ENCODE peak calls at places on chromosomes 2 and 18, in ten cellular contexts. One of them, this sample, is unnamed.

GRCh38 chr2:81077396-81077795 is 772.8 kb upstream of the LRRTM1 start:
- DNase-seq in H54: no peak
- DNase-seq in cardiac muscle cell: no peak
- DNase-seq in AG08395: no peak
- DNase-seq in stimulated activated CD8-positive, alpha-beta memory T cell treated with anti-CD3 and anti-CD28 coated beads, Interleukin-2, amount 100 ng/mL, for 48 hours: no peak
- DNase-seq in KBM-7: no peak
- DNase-seq in neural crest cell: no peak
- DNase-seq in HuH-7.5: no peak
- DNase-seq in T-cell: no peak
- DNase-seq in A673: no peak
- DNase-seq in this sample: no peak

GRCh38 chr2:238380785-238381184 is 45.9 kb upstream of the ASB1 start:
- DNase-seq in H54: peak; percentile 21
- DNase-seq in cardiac muscle cell: peak; percentile 62
- DNase-seq in AG08395: peak; percentile 80
- DNase-seq in stimulated activated CD8-positive, alpha-beta memory T cell treated with anti-CD3 and anti-CD28 coated beads, Interleukin-2, amount 100 ng/mL, for 48 hours: no peak
- DNase-seq in KBM-7: no peak
- DNase-seq in neural crest cell: no peak
- DNase-seq in HuH-7.5: no peak
- DNase-seq in T-cell: no peak
- DNase-seq in A673: no peak
- DNase-seq in this sample: no peak

GRCh38 chr2:223050188-223050587 is 1.8 kb upstream of the KCNE4 start:
- DNase-seq in H54: no peak
- DNase-seq in cardiac muscle cell: no peak
- DNase-seq in AG08395: no peak
- DNase-seq in stimulated activated CD8-positive, alpha-beta memory T cell treated with anti-CD3 and anti-CD28 coated beads, Interleukin-2, amount 100 ng/mL, for 48 hours: no peak
- DNase-seq in KBM-7: no peak
- DNase-seq in neural crest cell: no peak
- DNase-seq in HuH-7.5: no peak
- DNase-seq in T-cell: no peak
- DNase-seq in A673: no peak
- DNase-seq in this sample: no peak

GRCh38 chr18:10164241-10165160 is 250.7 kb downstream of the VAPA start:
- DNase-seq in H54: no peak
- DNase-seq in cardiac muscle cell: peak; percentile 32
- DNase-seq in AG08395: no peak
- DNase-seq in stimulated activated CD8-positive, alpha-beta memory T cell treated with anti-CD3 and anti-CD28 coated beads, Interleukin-2, amount 100 ng/mL, for 48 hours: no peak
- DNase-seq in KBM-7: no peak
- DNase-seq in neural crest cell: no peak
- DNase-seq in HuH-7.5: no peak
- DNase-seq in T-cell: no peak
- DNase-seq in A673: no peak
- DNase-seq in this sample: peak; percentile 82

GRCh38 chr18:44594779-44595467 is 85.8 kb upstream of the SETBP1 start:
- DNase-seq in H54: no peak
- DNase-seq in cardiac muscle cell: peak; percentile 85
- DNase-seq in AG08395: peak; percentile 57
- DNase-seq in stimulated activated CD8-positive, alpha-beta memory T cell treated with anti-CD3 and anti-CD28 coated beads, Interleukin-2, amount 100 ng/mL, for 48 hours: no peak
- DNase-seq in KBM-7: no peak
- DNase-seq in neural crest cell: no peak
- DNase-seq in HuH-7.5: no peak
- DNase-seq in T-cell: no peak
- DNase-seq in A673: peak; percentile 45
- DNase-seq in this sample: no peak

GRCh38 chr2:42050350-42051167 is 2.7 kb downstream of the PKDCC start:
- DNase-seq in H54: no peak
- DNase-seq in cardiac muscle cell: peak; percentile 56
- DNase-seq in AG08395: no peak
- DNase-seq in stimulated activated CD8-positive, alpha-beta memory T cell treated with anti-CD3 and anti-CD28 coated beads, Interleukin-2, amount 100 ng/mL, for 48 hours: no peak
- DNase-seq in KBM-7: no peak
- DNase-seq in neural crest cell: no peak
- DNase-seq in HuH-7.5: no peak
- DNase-seq in T-cell: no peak
- DNase-seq in A673: no peak
- DNase-seq in this sample: no peak

GRCh38 chr18:75208836-75209128 is 157 bp downstream of the PTGR3 start:
- DNase-seq in H54: no peak
- DNase-seq in cardiac muscle cell: no peak
- DNase-seq in AG08395: no peak
- DNase-seq in stimulated activated CD8-positive, alpha-beta memory T cell treated with anti-CD3 and anti-CD28 coated beads, Interleukin-2, amount 100 ng/mL, for 48 hours: no peak
- DNase-seq in KBM-7: no peak
- DNase-seq in neural crest cell: peak; percentile 31
- DNase-seq in HuH-7.5: no peak
- DNase-seq in T-cell: no peak
- DNase-seq in A673: no peak
- DNase-seq in this sample: no peak

GRCh38 chr2:158112971-158113370 is 11.3 kb downstream of the UPP2 start:
- DNase-seq in H54: no peak
- DNase-seq in cardiac muscle cell: no peak
- DNase-seq in AG08395: no peak
- DNase-seq in stimulated activated CD8-positive, alpha-beta memory T cell treated with anti-CD3 and anti-CD28 coated beads, Interleukin-2, amount 100 ng/mL, for 48 hours: no peak
- DNase-seq in KBM-7: no peak
- DNase-seq in neural crest cell: no peak
- DNase-seq in HuH-7.5: no peak
- DNase-seq in T-cell: no peak
- DNase-seq in A673: no peak
- DNase-seq in this sample: no peak

GRCh38 chr18:1270081-1270480 is 365.4 kb downstream of the ADCYAP1 start:
- DNase-seq in H54: no peak
- DNase-seq in cardiac muscle cell: no peak
- DNase-seq in AG08395: no peak
- DNase-seq in stimulated activated CD8-positive, alpha-beta memory T cell treated with anti-CD3 and anti-CD28 coated beads, Interleukin-2, amount 100 ng/mL, for 48 hours: no peak
- DNase-seq in KBM-7: no peak
- DNase-seq in neural crest cell: no peak
- DNase-seq in HuH-7.5: peak; percentile 25
- DNase-seq in T-cell: no peak
- DNase-seq in A673: no peak
- DNase-seq in this sample: no peak

GRCh38 chr18:67710639-67711038 is 194.1 kb upstream of the DSEL start:
- DNase-seq in H54: no peak
- DNase-seq in cardiac muscle cell: no peak
- DNase-seq in AG08395: no peak
- DNase-seq in stimulated activated CD8-positive, alpha-beta memory T cell treated with anti-CD3 and anti-CD28 coated beads, Interleukin-2, amount 100 ng/mL, for 48 hours: no peak
- DNase-seq in KBM-7: peak; percentile 1
- DNase-seq in neural crest cell: no peak
- DNase-seq in HuH-7.5: no peak
- DNase-seq in T-cell: no peak
- DNase-seq in A673: no peak
- DNase-seq in this sample: peak; percentile 21

GRCh38 chr2:207796585-207797350 is 27.1 kb upstream of the FZD5 start:
- DNase-seq in H54: no peak
- DNase-seq in cardiac muscle cell: peak; percentile 25
- DNase-seq in AG08395: no peak
- DNase-seq in stimulated activated CD8-positive, alpha-beta memory T cell treated with anti-CD3 and anti-CD28 coated beads, Interleukin-2, amount 100 ng/mL, for 48 hours: no peak
- DNase-seq in KBM-7: no peak
- DNase-seq in neural crest cell: no peak
- DNase-seq in HuH-7.5: no peak
- DNase-seq in T-cell: no peak
- DNase-seq in A673: no peak
- DNase-seq in this sample: peak; percentile 92

GRCh38 chr18:47873625-47874024 is 56.8 kb downstream of the SMAD2 start:
- DNase-seq in H54: no peak
- DNase-seq in cardiac muscle cell: no peak
- DNase-seq in AG08395: no peak
- DNase-seq in stimulated activated CD8-positive, alpha-beta memory T cell treated with anti-CD3 and anti-CD28 coated beads, Interleukin-2, amount 100 ng/mL, for 48 hours: no peak
- DNase-seq in KBM-7: no peak
- DNase-seq in neural crest cell: no peak
- DNase-seq in HuH-7.5: no peak
- DNase-seq in T-cell: no peak
- DNase-seq in A673: no peak
- DNase-seq in this sample: no peak

GRCh38 chr2:190486037-190486623 is 48.4 kb downstream of the NEMP2 start:
- DNase-seq in H54: no peak
- DNase-seq in cardiac muscle cell: peak; percentile 16
- DNase-seq in AG08395: no peak
- DNase-seq in stimulated activated CD8-positive, alpha-beta memory T cell treated with anti-CD3 and anti-CD28 coated beads, Interleukin-2, amount 100 ng/mL, for 48 hours: no peak
- DNase-seq in KBM-7: no peak
- DNase-seq in neural crest cell: no peak
- DNase-seq in HuH-7.5: no peak
- DNase-seq in T-cell: no peak
- DNase-seq in A673: no peak
- DNase-seq in this sample: peak; percentile 7

GRCh38 chr18:79242246-79242645 is 153.5 kb upstream of the NFATC1 start:
- DNase-seq in H54: no peak
- DNase-seq in cardiac muscle cell: no peak
- DNase-seq in AG08395: no peak
- DNase-seq in stimulated activated CD8-positive, alpha-beta memory T cell treated with anti-CD3 and anti-CD28 coated beads, Interleukin-2, amount 100 ng/mL, for 48 hours: no peak
- DNase-seq in KBM-7: no peak
- DNase-seq in neural crest cell: no peak
- DNase-seq in HuH-7.5: no peak
- DNase-seq in T-cell: no peak
- DNase-seq in A673: peak; percentile 94
- DNase-seq in this sample: no peak

GRCh38 chr2:221965806-221966205 is 333.0 kb downstream of the PAX3 start:
- DNase-seq in H54: no peak
- DNase-seq in cardiac muscle cell: no peak
- DNase-seq in AG08395: no peak
- DNase-seq in stimulated activated CD8-positive, alpha-beta memory T cell treated with anti-CD3 and anti-CD28 coated beads, Interleukin-2, amount 100 ng/mL, for 48 hours: no peak
- DNase-seq in KBM-7: no peak
- DNase-seq in neural crest cell: no peak
- DNase-seq in HuH-7.5: no peak
- DNase-seq in T-cell: no peak
- DNase-seq in A673: no peak
- DNase-seq in this sample: no peak

GRCh38 chr18:78607784-78608183 is 371.8 kb upstream of the SALL3 start:
- DNase-seq in H54: no peak
- DNase-seq in cardiac muscle cell: no peak
- DNase-seq in AG08395: no peak
- DNase-seq in stimulated activated CD8-positive, alpha-beta memory T cell treated with anti-CD3 and anti-CD28 coated beads, Interleukin-2, amount 100 ng/mL, for 48 hours: no peak
- DNase-seq in KBM-7: no peak
- DNase-seq in neural crest cell: no peak
- DNase-seq in HuH-7.5: no peak
- DNase-seq in T-cell: no peak
- DNase-seq in A673: no peak
- DNase-seq in this sample: no peak

GRCh38 chr2:29281585-29281984 is 166.4 kb downstream of the CLIP4 start:
- DNase-seq in H54: peak; percentile 68
- DNase-seq in cardiac muscle cell: peak; percentile 71
- DNase-seq in AG08395: no peak
- DNase-seq in stimulated activated CD8-positive, alpha-beta memory T cell treated with anti-CD3 and anti-CD28 coated beads, Interleukin-2, amount 100 ng/mL, for 48 hours: no peak
- DNase-seq in KBM-7: no peak
- DNase-seq in neural crest cell: no peak
- DNase-seq in HuH-7.5: no peak
- DNase-seq in T-cell: no peak
- DNase-seq in A673: peak; percentile 96
- DNase-seq in this sample: peak; percentile 9

GRCh38 chr2:124149571-124149970 is 124.5 kb downstream of the CNTNAP5 start:
- DNase-seq in H54: no peak
- DNase-seq in cardiac muscle cell: no peak
- DNase-seq in AG08395: no peak
- DNase-seq in stimulated activated CD8-positive, alpha-beta memory T cell treated with anti-CD3 and anti-CD28 coated beads, Interleukin-2, amount 100 ng/mL, for 48 hours: no peak
- DNase-seq in KBM-7: no peak
- DNase-seq in neural crest cell: no peak
- DNase-seq in HuH-7.5: no peak
- DNase-seq in T-cell: no peak
- DNase-seq in A673: no peak
- DNase-seq in this sample: no peak

GRCh38 chr2:35548171-35548570 is 807.4 kb upstream of the CRIM1 start:
- DNase-seq in H54: no peak
- DNase-seq in cardiac muscle cell: no peak
- DNase-seq in AG08395: no peak
- DNase-seq in stimulated activated CD8-positive, alpha-beta memory T cell treated with anti-CD3 and anti-CD28 coated beads, Interleukin-2, amount 100 ng/mL, for 48 hours: no peak
- DNase-seq in KBM-7: no peak
- DNase-seq in neural crest cell: no peak
- DNase-seq in HuH-7.5: no peak
- DNase-seq in T-cell: no peak
- DNase-seq in A673: no peak
- DNase-seq in this sample: no peak

GRCh38 chr18:50559750-50560680 is at the start of gene MAPK4:
- DNase-seq in H54: no peak
- DNase-seq in cardiac muscle cell: peak; percentile 42
- DNase-seq in AG08395: peak; percentile 18
- DNase-seq in stimulated activated CD8-positive, alpha-beta memory T cell treated with anti-CD3 and anti-CD28 coated beads, Interleukin-2, amount 100 ng/mL, for 48 hours: no peak
- DNase-seq in KBM-7: peak; percentile 24
- DNase-seq in neural crest cell: peak; percentile 45
- DNase-seq in HuH-7.5: peak; percentile 41
- DNase-seq in T-cell: no peak
- DNase-seq in A673: peak; percentile 40
- DNase-seq in this sample: peak; percentile 68

GRCh38 chr2:2830576-2830975 is 499.5 kb upstream of the MYT1L start:
- DNase-seq in H54: no peak
- DNase-seq in cardiac muscle cell: no peak
- DNase-seq in AG08395: no peak
- DNase-seq in stimulated activated CD8-positive, alpha-beta memory T cell treated with anti-CD3 and anti-CD28 coated beads, Interleukin-2, amount 100 ng/mL, for 48 hours: no peak
- DNase-seq in KBM-7: no peak
- DNase-seq in neural crest cell: no peak
- DNase-seq in HuH-7.5: no peak
- DNase-seq in T-cell: no peak
- DNase-seq in A673: no peak
- DNase-seq in this sample: no peak

GRCh38 chr2:25266399-25266798 is 75.3 kb downstream of the DNMT3A start:
- DNase-seq in H54: no peak
- DNase-seq in cardiac muscle cell: no peak
- DNase-seq in AG08395: no peak
- DNase-seq in stimulated activated CD8-positive, alpha-beta memory T cell treated with anti-CD3 and anti-CD28 coated beads, Interleukin-2, amount 100 ng/mL, for 48 hours: no peak
- DNase-seq in KBM-7: no peak
- DNase-seq in neural crest cell: no peak
- DNase-seq in HuH-7.5: no peak
- DNase-seq in T-cell: no peak
- DNase-seq in A673: no peak
- DNase-seq in this sample: no peak

GRCh38 chr2:181123798-181124217 is 143.4 kb downstream of the UBE2E3 start:
- DNase-seq in H54: no peak
- DNase-seq in cardiac muscle cell: peak; percentile 36
- DNase-seq in AG08395: no peak
- DNase-seq in stimulated activated CD8-positive, alpha-beta memory T cell treated with anti-CD3 and anti-CD28 coated beads, Interleukin-2, amount 100 ng/mL, for 48 hours: no peak
- DNase-seq in KBM-7: peak; percentile 78
- DNase-seq in neural crest cell: no peak
- DNase-seq in HuH-7.5: no peak
- DNase-seq in T-cell: peak; percentile 47
- DNase-seq in A673: peak; percentile 51
- DNase-seq in this sample: no peak

GRCh38 chr18:48049757-48050156 is 119.3 kb upstream of the SMAD2 start:
- DNase-seq in H54: no peak
- DNase-seq in cardiac muscle cell: no peak
- DNase-seq in AG08395: no peak
- DNase-seq in stimulated activated CD8-positive, alpha-beta memory T cell treated with anti-CD3 and anti-CD28 coated beads, Interleukin-2, amount 100 ng/mL, for 48 hours: no peak
- DNase-seq in KBM-7: no peak
- DNase-seq in neural crest cell: no peak
- DNase-seq in HuH-7.5: no peak
- DNase-seq in T-cell: no peak
- DNase-seq in A673: no peak
- DNase-seq in this sample: peak; percentile 93

GRCh38 chr18:48963555-48964480 is 13.1 kb upstream of the SMAD7 start:
- DNase-seq in H54: no peak
- DNase-seq in cardiac muscle cell: no peak
- DNase-seq in AG08395: no peak
- DNase-seq in stimulated activated CD8-positive, alpha-beta memory T cell treated with anti-CD3 and anti-CD28 coated beads, Interleukin-2, amount 100 ng/mL, for 48 hours: no peak
- DNase-seq in KBM-7: no peak
- DNase-seq in neural crest cell: no peak
- DNase-seq in HuH-7.5: no peak
- DNase-seq in T-cell: no peak
- DNase-seq in A673: no peak
- DNase-seq in this sample: peak; percentile 51

GRCh38 chr2:669323-669722 is 7.9 kb downstream of the TMEM18 start:
- DNase-seq in H54: no peak
- DNase-seq in cardiac muscle cell: peak; percentile 48
- DNase-seq in AG08395: no peak
- DNase-seq in stimulated activated CD8-positive, alpha-beta memory T cell treated with anti-CD3 and anti-CD28 coated beads, Interleukin-2, amount 100 ng/mL, for 48 hours: no peak
- DNase-seq in KBM-7: no peak
- DNase-seq in neural crest cell: no peak
- DNase-seq in HuH-7.5: no peak
- DNase-seq in T-cell: no peak
- DNase-seq in A673: no peak
- DNase-seq in this sample: no peak

GRCh38 chr2:241150660-241151530 is 628 bp downstream of the PPP1R7 start:
- DNase-seq in H54: no peak
- DNase-seq in cardiac muscle cell: peak; percentile 3
- DNase-seq in AG08395: no peak
- DNase-seq in stimulated activated CD8-positive, alpha-beta memory T cell treated with anti-CD3 and anti-CD28 coated beads, Interleukin-2, amount 100 ng/mL, for 48 hours: no peak
- DNase-seq in KBM-7: no peak
- DNase-seq in neural crest cell: no peak
- DNase-seq in HuH-7.5: no peak
- DNase-seq in T-cell: no peak
- DNase-seq in A673: no peak
- DNase-seq in this sample: peak; percentile 38

This sample was measured in NCI-H82.